ENCODE peak calls at places on chromosomes 1 and 21, in seven cellular contexts. Y is epithelial cell of proximal tubule, P is WTC11, S is endothelial cell of umbilical vein, G is HFF-Myc, Z is B cell, C is H9. R is an unnamed sample.

GRCh38 chr21:45997205-45997494 is 15.6 kb downstream of the COL6A1 start:
- DNase-seq in Z (peak), S (no peak), P (no peak), Y (no peak), G (no peak), C (no peak), R (no peak)

GRCh38 chr1:43774359-43774758 is 67.0 kb downstream of the ST3GAL3 start:
- DNase-seq in P (no peak), C (no peak), G (no peak), S (no peak), Z (no peak), Y (no peak), R (no peak)

GRCh38 chr1:179794669-179795068 is 51.6 kb downstream of the FAM163A start:
- DNase-seq in Z (no peak), Y (no peak), C (no peak), P (no peak), G (no peak), S (no peak), R (no peak)

GRCh38 chr1:183278736-183279591 is 92.9 kb downstream of the LAMC2 start:
- DNase-seq in C (no peak), P (no peak), G (no peak), Y (no peak), Z (no peak), S (peak), R (peak)

GRCh38 chr1:61853545-61853944 is 111.3 kb downstream of the PATJ start:
- DNase-seq in Z (no peak), G (peak), P (no peak), S (peak), C (no peak), Y (no peak), R (no peak)

GRCh38 chr1:246005067-246005466 is 502.0 kb downstream of the SMYD3 start:
- DNase-seq in S (no peak), P (no peak), Y (peak), Z (no peak), C (no peak), G (peak), R (peak)

GRCh38 chr1:175062339-175062738 is 5.3 kb upstream of the TNN start:
- DNase-seq in Z (no peak), P (no peak), G (no peak), Y (no peak), S (no peak), C (no peak), R (no peak)

GRCh38 chr1:12229835-12230548 is at the start of gene VPS13D:
- DNase-seq in C (peak), Z (peak), S (peak), Y (no peak), P (peak), G (no peak), R (no peak)

GRCh38 chr1:29120367-29120766 is 3.3 kb downstream of the TMEM200B start:
- DNase-seq in C (no peak), Z (no peak), S (no peak), P (no peak), Y (no peak), G (no peak), R (no peak)

GRCh38 chr1:21028520-21029145 is 148.1 kb downstream of the EIF4G3 start:
- DNase-seq in Z (no peak), S (no peak), Y (no peak), G (no peak), P (no peak), C (no peak), R (no peak)

GRCh38 chr1:168763031-168763430 is 34.0 kb upstream of the DPT start:
- DNase-seq in G (no peak), S (no peak), Z (no peak), Y (no peak), C (no peak), P (no peak), R (no peak)

GRCh38 chr1:98389809-98390208 is 271.7 kb upstream of the SNX7 start:
- DNase-seq in Y (no peak), S (peak), P (no peak), C (no peak), Z (no peak), G (no peak), R (no peak)

GRCh38 chr1:246785536-246786111 is 61.4 kb downstream of the SCCPDH start:
- DNase-seq in S (no peak), C (peak), Y (no peak), P (no peak), Z (no peak), G (no peak), R (no peak)

GRCh38 chr1:155078496-155079209 is at the start of gene EFNA3:
- DNase-seq in Y (no peak), C (peak), S (peak), G (no peak), P (peak), Z (peak), R (no peak)

GRCh38 chr1:50979964-50980363 is 9.9 kb downstream of the CDKN2C start:
- DNase-seq in S (no peak), C (no peak), Z (no peak), G (no peak), Y (no peak), P (no peak), R (no peak)

GRCh38 chr1:203362561-203363055 is 11.7 kb upstream of the FMOD start:
- DNase-seq in Z (no peak), S (no peak), G (no peak), P (no peak), C (no peak), Y (no peak), R (no peak)

GRCh38 chr1:35691080-35691479 is 27.6 kb downstream of the C1orf216 start:
- DNase-seq in G (no peak), Z (no peak), Y (no peak), C (no peak), S (no peak), P (peak), R (no peak)

GRCh38 chr1:246647113-246647512 is 77.1 kb upstream of the SCCPDH start:
- DNase-seq in S (no peak), G (peak), Z (no peak), Y (no peak), C (peak), P (peak), R (no peak)

GRCh38 chr1:223609961-223610360 is 55.5 kb downstream of the CAPN8 start:
- DNase-seq in Y (no peak), G (no peak), C (no peak), S (no peak), P (no peak), Z (no peak), R (no peak)

GRCh38 chr1:3073520-3074296 is 4.7 kb downstream of the PRDM16 start:
- DNase-seq in G (no peak), S (no peak), Y (no peak), Z (no peak), P (no peak), C (no peak), R (no peak)

GRCh38 chr21:18350216-18350615 is 53.4 kb downstream of the TMPRSS15 start:
- DNase-seq in C (no peak), S (no peak), P (no peak), Z (no peak), Y (no peak), G (no peak), R (no peak)

GRCh38 chr1:184254849-184255248 is 132.0 kb upstream of the C1orf21 start:
- DNase-seq in Z (no peak), S (no peak), P (no peak), C (no peak), Y (no peak), G (no peak), R (no peak)

GRCh38 chr1:236835491-236835890 is 40.4 kb downstream of the MTR start:
- DNase-seq in S (no peak), G (no peak), C (no peak), Y (no peak), P (no peak), Z (no peak), R (no peak)

GRCh38 chr21:46109251-46110221 is 11.6 kb downstream of the COL6A2 start:
- DNase-seq in P (no peak), C (peak), S (no peak), G (no peak), Y (no peak), Z (peak), R (no peak)

GRCh38 chr1:25208127-25208526 is 24.2 kb downstream of the SYF2 start:
- DNase-seq in S (no peak), Z (no peak), P (no peak), C (no peak), Y (no peak), G (no peak), R (no peak)

GRCh38 chr1:86714159-86714558 is 9.8 kb downstream of the SH3GLB1 start:
- DNase-seq in C (no peak), P (no peak), Y (no peak), S (no peak), G (no peak), Z (no peak), R (no peak)

GRCh38 chr1:164982545-164982944 is 374.0 kb downstream of the LMX1A start:
- DNase-seq in Z (no peak), G (no peak), S (no peak), C (no peak), Y (no peak), P (no peak), R (no peak)

GRCh38 chr1:171226757-171227370 is 21.4 kb upstream of the FMO1 start:
- DNase-seq in Y (no peak), G (no peak), Z (peak), C (peak), P (peak), S (peak), R (no peak)

GRCh38 chr1:199687321-199687720 is 340.2 kb upstream of the NR5A2 start:
- DNase-seq in C (no peak), P (no peak), Z (no peak), S (peak), Y (no peak), G (no peak), R (no peak)

GRCh38 chr1:54854376-54855020 is 32.5 kb downstream of the DHCR24 start:
- DNase-seq in Y (no peak), G (no peak), P (no peak), Z (no peak), S (no peak), C (no peak), R (no peak)

GRCh38 chr21:29174607-29175013 is 44.2 kb downstream of the MAP3K7CL start:
- DNase-seq in Y (no peak), C (no peak), G (no peak), S (peak), P (no peak), Z (no peak), R (no peak)

GRCh38 chr1:205072286-205072685 is 12.0 kb downstream of the TMEM81 start:
- DNase-seq in S (no peak), C (no peak), Z (no peak), P (no peak), G (no peak), Y (no peak), R (no peak)

GRCh38 chr1:245458761-245459174 is 304.0 kb downstream of the KIF26B start:
- DNase-seq in P (no peak), C (no peak), Y (no peak), G (peak), S (no peak), Z (no peak), R (no peak)

GRCh38 chr21:42433946-42434551 is 30.3 kb downstream of the UBASH3A start:
- DNase-seq in C (no peak), G (no peak), S (no peak), P (no peak), Z (no peak), Y (no peak), R (no peak)

GRCh38 chr1:26027716-26028489 is 6.3 kb downstream of the EXTL1 start:
- DNase-seq in Y (no peak), C (no peak), P (no peak), Z (no peak), G (no peak), S (no peak), R (no peak)

GRCh38 chr1:214383381-214384372 is 102.7 kb downstream of the SMYD2 start:
- DNase-seq in P (no peak), Y (no peak), G (no peak), S (no peak), Z (no peak), C (no peak), R (no peak)

GRCh38 chr1:62492521-62492920 is 55.7 kb downstream of the USP1 start:
- DNase-seq in G (no peak), C (no peak), Z (no peak), Y (no peak), S (no peak), P (no peak), R (no peak)

GRCh38 chr1:231550448-231550781 is 21.9 kb downstream of the TSNAX start:
- DNase-seq in C (peak), G (no peak), S (no peak), Y (no peak), P (no peak), Z (peak), R (no peak)
- TF ChIP-seq CTCF in C (peak), G (peak), S (peak), Y (peak), P (peak), Z (peak), R (peak)

GRCh38 chr1:76074321-76075187 is at the start of gene ST6GALNAC3:
- DNase-seq in S (peak), Z (peak), Y (no peak), G (no peak), P (peak), C (peak), R (no peak)
- TF ChIP-seq CTCF in S (no peak), Z (no peak), Y (no peak), G (no peak), P (no peak), C (no peak), R (no peak)

DNA sequence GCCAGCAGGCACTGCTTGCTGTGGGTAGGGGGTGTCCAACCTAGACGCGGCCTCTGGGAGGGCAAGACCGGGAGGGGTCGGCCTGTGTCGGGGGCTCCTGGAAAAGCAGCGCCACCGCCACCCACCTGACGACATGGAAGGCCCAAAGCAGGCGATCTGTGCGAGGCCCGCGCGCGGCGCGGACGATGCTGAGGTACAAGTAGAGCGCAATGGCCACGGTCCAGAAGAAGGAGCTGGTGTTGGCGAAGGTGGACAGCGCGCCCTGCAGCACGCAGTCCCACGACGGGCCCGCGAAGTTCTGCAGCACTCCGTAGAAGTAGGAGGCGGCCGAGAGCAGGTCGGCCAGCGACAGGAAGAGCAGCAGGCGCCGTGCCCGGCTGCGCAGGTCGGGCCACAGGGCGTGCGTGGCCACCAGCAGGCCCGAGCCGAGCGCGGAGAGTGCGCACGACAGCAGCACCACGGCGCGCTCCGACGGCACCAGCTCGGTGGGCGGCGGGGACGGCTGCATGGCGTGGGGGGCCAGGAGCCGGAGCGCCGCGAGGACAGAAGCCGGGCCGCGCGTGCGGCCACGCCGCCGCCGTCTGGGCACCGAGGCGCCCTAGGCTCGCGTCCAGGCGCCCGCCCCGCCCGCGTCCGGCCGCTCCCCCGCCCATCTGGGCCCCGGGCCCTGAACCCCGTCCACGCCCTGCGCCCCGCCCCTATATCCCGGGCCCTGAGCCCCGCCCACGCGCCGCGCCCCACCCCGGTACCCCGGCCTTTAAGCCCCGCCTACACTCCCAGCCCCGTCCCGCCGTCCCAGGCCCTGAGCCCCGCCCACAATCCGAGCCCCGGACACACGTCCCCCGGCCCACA is at the start of gene GPR157:
- DNase-seq in Y (no peak), S (peak), C (peak), G (no peak), P (peak), Z (peak), R (no peak)
- TF ChIP-seq CTCF in Y (peak), S (peak), C (no peak), G (no peak), P (no peak), Z (no peak), R (peak)

DNA sequence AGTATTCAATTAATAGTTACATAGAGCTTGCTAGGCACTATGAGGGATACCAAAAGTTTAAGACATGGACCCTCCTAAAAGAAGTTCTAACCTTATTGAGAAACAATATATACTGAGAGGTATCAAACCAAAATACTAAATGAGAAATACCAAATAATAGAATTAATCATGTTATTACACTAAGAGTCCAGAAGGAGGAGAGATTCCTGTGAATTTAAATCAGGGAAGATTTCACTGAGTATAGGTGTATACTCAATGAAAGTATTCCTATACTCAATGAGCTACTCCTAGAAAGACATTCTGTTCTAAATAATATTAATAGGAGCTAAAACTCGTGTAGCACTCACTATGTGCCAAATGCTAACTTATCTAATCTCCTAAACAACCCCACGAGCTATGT is 9.4 kb downstream of the CR1L start:
- DNase-seq in Z (no peak), P (no peak), C (no peak), G (no peak), S (peak), Y (no peak), R (no peak)
- TF ChIP-seq CTCF in Z (no peak), P (no peak), C (peak), G (no peak), S (no peak), Y (peak), R (peak)

DNA sequence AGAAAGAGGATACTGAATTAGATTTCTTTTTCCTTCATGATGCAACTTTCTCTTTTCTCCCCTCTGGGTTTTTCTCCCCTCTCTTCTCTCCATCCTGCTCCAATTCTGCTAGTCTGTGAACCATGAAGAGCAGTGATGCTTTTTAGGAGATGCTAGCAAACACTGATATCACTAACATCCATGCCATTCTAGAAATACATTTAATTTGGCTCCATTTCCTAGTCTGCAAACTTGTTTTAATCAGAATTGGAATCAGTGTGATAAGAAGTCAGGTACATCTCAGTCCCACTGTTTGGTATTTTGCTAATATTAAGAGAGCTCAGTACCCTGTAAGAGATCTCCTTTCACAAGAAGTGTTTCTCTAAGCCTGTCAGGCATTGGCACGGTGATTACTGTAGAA is 437.1 kb downstream of the RWDD3 start:
- DNase-seq in C (no peak), Z (no peak), P (no peak), Y (no peak), G (no peak), S (no peak), R (no peak)
- TF ChIP-seq CTCF in C (no peak), Z (no peak), P (no peak), Y (no peak), G (no peak), S (no peak), R (no peak)

GRCh38 chr1:119611701-119612113 is 36.4 kb downstream of the ZNF697 start:
- DNase-seq in Z (no peak), P (peak), Y (no peak), S (peak), G (no peak), C (peak), R (no peak)
- TF ChIP-seq CTCF in Z (peak), P (peak), Y (peak), S (peak), G (peak), C (peak), R (peak)

GRCh38 chr1:156801409-156802121 is 15.1 kb downstream of the SH2D2A start:
- DNase-seq in P (no peak), G (peak), Y (no peak), Z (no peak), S (no peak), C (no peak), R (no peak)
- TF ChIP-seq CTCF in P (no peak), G (peak), Y (no peak), Z (no peak), S (no peak), C (no peak), R (no peak)

GRCh38 chr1:213066363-213066762 is 15.3 kb downstream of the RPS6KC1 start:
- DNase-seq in C (no peak), P (no peak), G (no peak), S (no peak), Z (no peak), Y (no peak), R (no peak)

GRCh38 chr1:213075725-213076124 is 24.7 kb downstream of the RPS6KC1 start:
- DNase-seq in Y (no peak), C (no peak), G (no peak), Z (no peak), S (no peak), P (no peak), R (no peak)

GRCh38 chr1:213065800-213066199 is 14.8 kb downstream of the RPS6KC1 start:
- DNase-seq in C (no peak), P (no peak), Z (no peak), S (no peak), G (no peak), Y (no peak), R (no peak)

GRCh38 chr1:213067366-213067765 is 16.3 kb downstream of the RPS6KC1 start:
- DNase-seq in P (no peak), Z (no peak), Y (no peak), C (no peak), S (no peak), G (no peak), R (no peak)

DNA sequence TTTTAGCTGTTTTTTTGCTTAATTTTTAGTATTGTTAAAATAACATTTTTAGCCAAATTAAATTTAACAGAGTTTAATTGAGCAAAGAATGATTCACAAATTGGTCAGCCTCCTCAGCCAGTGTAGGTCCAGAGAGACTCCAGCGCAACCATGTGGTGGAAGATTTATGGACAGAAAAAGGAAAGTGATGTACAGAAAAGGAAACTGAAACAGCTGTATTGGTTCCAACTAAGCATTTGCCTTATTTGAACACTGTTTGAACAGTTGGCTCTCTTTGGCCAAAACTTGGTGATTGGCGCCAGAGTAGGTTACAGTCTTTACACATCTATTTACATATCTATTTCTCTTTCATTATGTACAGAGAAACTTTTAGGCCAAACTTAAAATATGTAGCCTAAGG is 19.4 kb downstream of the RPS6KC1 start:
- DNase-seq in G (peak), C (no peak), Z (no peak), Y (no peak), P (no peak), S (peak), R (peak)
- TF ChIP-seq CTCF in G (no peak), C (peak), Z (no peak), Y (peak), P (no peak), S (no peak), R (peak)

R was measured in kidney epithelial cell.